ENCODE peak calls at places on chromosomes 12 and 14, in four cellular contexts. G, E, J and R are unnamed samples.

GRCh38 chr12:115227137-115227615 is 543.2 kb upstream of the TBX3 start:
- DNase-seq in G (peak), E (no peak), J (peak), R (peak)

GRCh38 chr14:63986789-63987533 is 134.2 kb downstream of the SYNE2 start:
- DNase-seq in G (peak), E (no peak), J (peak), R (peak)

GRCh38 chr12:57477710-57478681 is 1.7 kb downstream of the ARHGAP9 start:
- DNase-seq in G (peak), E (no peak), J (no peak), R (peak)

GRCh38 chr14:65287264-65288131 is 125.0 kb upstream of the FUT8 start:
- DNase-seq in G (no peak), E (no peak), J (no peak), R (no peak)

GRCh38 chr12:113908584-113909100 is 57.5 kb downstream of the RBM19 start:
- DNase-seq in G (no peak), E (no peak), J (no peak), R (no peak)

GRCh38 chr14:23252006-23252405 is 14.3 kb downstream of the RNF212B start:
- DNase-seq in G (no peak), E (peak), J (no peak), R (no peak)

GRCh38 chr12:130932061-130932650 is 21.6 kb upstream of the ADGRD1 start:
- DNase-seq in G (no peak), E (no peak), J (no peak), R (no peak)

GRCh38 chr14:100548295-100548655 is 38.9 kb downstream of the BEGAIN start:
- DNase-seq in G (no peak), E (no peak), J (no peak), R (no peak)

GRCh38 chr12:57522887-57523705 is 472 bp downstream of the MBD6 start:
- DNase-seq in G (peak), E (no peak), J (no peak), R (peak)

GRCh38 chr14:103422981-103423600 is 37.9 kb downstream of the MARK3 start:
- DNase-seq in G (peak), E (no peak), J (no peak), R (peak)

GRCh38 chr12:102645968-102646367 is 165.6 kb upstream of the IGF1 start:
- DNase-seq in G (no peak), E (no peak), J (no peak), R (no peak)

GRCh38 chr14:31263485-31264133 is 56.0 kb upstream of the HECTD1 start:
- DNase-seq in G (peak), E (no peak), J (peak), R (peak)

GRCh38 chr14:101726295-101726953 is 35.1 kb upstream of the PPP2R5C start:
- DNase-seq in G (no peak), E (no peak), J (no peak), R (no peak)

GRCh38 chr12:69739287-69740191 is 879 bp downstream of the RAB3IP start:
- DNase-seq in G (peak), E (no peak), J (no peak), R (peak)

GRCh38 chr12:112514926-112515642 is 96.3 kb downstream of the PTPN11 start:
- DNase-seq in G (no peak), E (no peak), J (no peak), R (no peak)

GRCh38 chr12:25130741-25131188 is 64.2 kb downstream of the DNAI7 start:
- DNase-seq in G (peak), E (no peak), J (peak), R (peak)

GRCh38 chr12:109239691-109240090 is 69.4 kb downstream of the FOXN4 start:
- DNase-seq in G (no peak), E (no peak), J (no peak), R (no peak)

GRCh38 chr12:28709996-28710685 is 438.9 kb upstream of the FAR2 start:
- DNase-seq in G (no peak), E (no peak), J (no peak), R (peak)

GRCh38 chr14:90831821-90832220 is 15.6 kb upstream of the TTC7B start:
- DNase-seq in G (no peak), E (no peak), J (no peak), R (no peak)

GRCh38 chr12:63913929-63914328 is 69.4 kb downstream of the SRGAP1 start:
- DNase-seq in G (no peak), E (no peak), J (no peak), R (no peak)

GRCh38 chr14:50954811-50955372 is 10.6 kb upstream of the PYGL start:
- DNase-seq in G (peak), E (no peak), J (no peak), R (peak)

GRCh38 chr12:22740656-22741350 is 115.8 kb downstream of the ETNK1 start:
- DNase-seq in G (peak), E (no peak), J (no peak), R (no peak)

GRCh38 chr14:104048758-104049496 is 36.6 kb upstream of the ASPG start:
- DNase-seq in G (no peak), E (no peak), J (no peak), R (peak)

GRCh38 chr12:78146365-78146772 is 315.7 kb downstream of the NAV3 start:
- DNase-seq in G (peak), E (no peak), J (peak), R (peak)

GRCh38 chr12:30928356-30929264 is 2.1 kb downstream of the TSPAN11 start:
- DNase-seq in G (no peak), E (no peak), J (no peak), R (no peak)

GRCh38 chr12:108691995-108692808 is 39.1 kb downstream of the CORO1C start:
- DNase-seq in G (peak), E (no peak), J (no peak), R (peak)

GRCh38 chr14:91108941-91109611 is 4.8 kb upstream of the DGLUCY start:
- DNase-seq in G (peak), E (no peak), J (no peak), R (no peak)

GRCh38 chr12:124100572-124101178 is 127.7 kb downstream of the ZNF664 start:
- DNase-seq in G (no peak), E (no peak), J (no peak), R (no peak)

GRCh38 chr12:27733052-27733656 is 22.5 kb downstream of the MRPS35 start:
- DNase-seq in G (peak), E (no peak), J (peak), R (peak)

GRCh38 chr12:9076733-9077575 is 38.8 kb downstream of the A2M start:
- DNase-seq in G (no peak), E (no peak), J (no peak), R (no peak)

GRCh38 chr12:75480469-75480949 is at the start of gene GLIPR1:
- DNase-seq in G (peak), E (no peak), J (peak), R (peak)

GRCh38 chr12:62700091-62700490 is 233.5 kb downstream of the MON2 start:
- DNase-seq in G (peak), E (no peak), J (no peak), R (no peak)

GRCh38 chr12:54282949-54283593 is 2.5 kb downstream of the HNRNPA1 start:
- DNase-seq in G (no peak), E (no peak), J (no peak), R (no peak)

GRCh38 chr14:93712838-93713724 is 75.2 kb downstream of the PRIMA1 start:
- DNase-seq in G (peak), E (no peak), J (no peak), R (no peak)

GRCh38 chr14:100573757-100574641 is 13.2 kb downstream of the BEGAIN start:
- DNase-seq in G (no peak), E (no peak), J (no peak), R (no peak)